ENCODE peak calls at places on chromosomes 6 and 20, in ten cellular contexts. G is dorsolateral prefrontal cortex; D is brain microvascular endothelial cell; P is breast epithelium; I is tibial nerve; T is CD4-positive, alpha-beta T cell; E is A549; L is AG09319; R is body of pancreas; F is progenitor cell of endocrine pancreas. O is an unnamed sample.

GRCh38 chr20:5136096-5136495 is 9.3 kb downstream of the CDS2 start:
- DNase-seq in G (no peak), D (no peak), P (no peak), I (no peak), T (no peak), E (no peak), L (no peak), R (no peak), F (no peak), O (no peak)

GRCh38 chr6:142087950-142088857 is 44.5 kb upstream of the GJE1 start:
- DNase-seq in G (no peak), D (no peak), P (no peak), I (no peak), T (no peak), E (no peak), L (no peak), R (no peak), F (no peak), O (no peak)

GRCh38 chr6:35165630-35166071 is 24.5 kb upstream of the TCP11 start:
- DNase-seq in G (no peak), D (no peak), P (no peak), I (no peak), T (no peak), E (no peak), L (no peak), R (no peak), F (no peak), O (no peak)

GRCh38 chr6:91149914-91150674 is 563.2 kb upstream of the MAP3K7 start:
- DNase-seq in G (no peak), D (no peak), P (no peak), I (no peak), T (no peak), E (no peak), L (no peak), R (no peak), F (no peak), O (no peak)

GRCh38 chr6:129920103-129920798 is 59.1 kb upstream of the TMEM244 start:
- DNase-seq in G (no peak), D (peak), P (no peak), I (no peak), T (no peak), E (no peak), L (no peak), R (no peak), F (no peak), O (no peak)

GRCh38 chr6:168196385-168196860 is 117.4 kb upstream of the FRMD1 start:
- DNase-seq in G (no peak), D (no peak), P (peak), I (no peak), T (no peak), E (no peak), L (no peak), R (peak), F (no peak), O (no peak)

GRCh38 chr6:107360476-107360875 is 98.9 kb downstream of the PDSS2 start:
- DNase-seq in G (no peak), D (no peak), P (no peak), I (no peak), T (no peak), E (no peak), L (peak), R (no peak), F (no peak), O (no peak)

GRCh38 chr20:51380401-51381385 is 161.8 kb downstream of the NFATC2 start:
- DNase-seq in G (no peak), D (no peak), P (no peak), I (no peak), T (no peak), E (no peak), L (no peak), R (no peak), F (no peak), O (no peak)

GRCh38 chr6:5630636-5631035 is 369.3 kb downstream of the FARS2 start:
- DNase-seq in G (no peak), D (no peak), P (no peak), I (no peak), T (no peak), E (no peak), L (no peak), R (no peak), F (no peak), O (no peak)

GRCh38 chr20:12808006-12808567 is 200.7 kb upstream of the SPTLC3 start:
- DNase-seq in G (no peak), D (no peak), P (no peak), I (no peak), T (no peak), E (no peak), L (no peak), R (no peak), F (no peak), O (no peak)

GRCh38 chr20:137668-138131 is 4.7 kb upstream of the DEFB126 start:
- DNase-seq in G (no peak), D (no peak), P (no peak), I (no peak), T (no peak), E (peak), L (no peak), R (no peak), F (no peak), O (no peak)

GRCh38 chr6:169229611-169230321 is 23.9 kb downstream of the THBS2 start:
- DNase-seq in G (no peak), D (no peak), P (no peak), I (no peak), T (no peak), E (no peak), L (no peak), R (no peak), F (no peak), O (no peak)

GRCh38 chr6:1527098-1527497 is 82.6 kb upstream of the FOXC1 start:
- DNase-seq in G (peak), D (peak), P (no peak), I (peak), T (peak), E (no peak), L (peak), R (no peak), F (no peak), O (peak)

GRCh38 chr20:14264869-14265268 is 72.5 kb downstream of the FLRT3 start:
- DNase-seq in G (no peak), D (peak), P (no peak), I (no peak), T (no peak), E (peak), L (peak), R (no peak), F (no peak), O (no peak)
- TF ChIP-seq CTCF in G (no peak), D (peak), P (no peak), I (no peak), T (no peak), E (peak), L (peak), R (no peak), F (peak), O (peak)

GRCh38 chr6:150068786-150069648 is at the start of gene ULBP3:
- DNase-seq in G (peak), D (peak), P (peak), I (peak), T (peak), E (peak), L (peak), R (peak), F (peak), O (peak)
- TF ChIP-seq CTCF in G (peak), D (peak), P (peak), I (peak), T (peak), E (peak), L (peak), R (peak), F (peak), O (peak)

DNA sequence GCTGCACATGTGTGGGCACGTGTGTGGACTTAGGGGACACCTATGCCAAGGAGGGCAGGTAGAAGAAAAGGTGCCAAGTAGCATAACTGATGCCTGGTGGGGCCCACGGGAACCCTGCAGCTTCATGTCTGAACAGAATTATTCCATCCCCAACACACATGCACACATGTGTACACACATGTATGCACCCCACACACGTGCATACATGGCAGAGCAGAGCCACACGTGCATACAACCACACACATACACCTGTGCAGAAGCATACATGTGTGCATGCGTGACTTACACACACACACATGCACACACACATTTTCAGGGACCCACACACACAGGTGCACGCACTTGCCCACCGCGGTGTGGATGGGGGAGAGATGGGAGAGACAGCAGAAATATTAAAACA is 51.7 kb upstream of the CHRNA4 start:
- DNase-seq in G (no peak), D (no peak), P (no peak), I (no peak), T (no peak), E (no peak), L (no peak), R (no peak), F (no peak), O (no peak)
- TF ChIP-seq CTCF in G (no peak), D (no peak), P (no peak), I (no peak), T (no peak), E (no peak), L (no peak), R (no peak), F (no peak), O (no peak)

GRCh38 chr6:41426888-41427641 is 91.7 kb downstream of the NCR2 start:
- DNase-seq in G (no peak), D (no peak), P (no peak), I (peak), T (no peak), E (no peak), L (no peak), R (no peak), F (no peak), O (no peak)
- TF ChIP-seq CTCF in G (no peak), D (no peak), P (no peak), I (no peak), T (no peak), E (no peak), L (no peak), R (no peak), F (no peak), O (no peak)

O was measured in glutamatergic neuron.